ENCODE peak calls at places on chromosomes 16 and 17, in four cellular contexts. One of them, this sample, is unnamed.
A peak's percentile ranks its signal among the peaks of the same experiment; 100 is the strongest.

GRCh38 chr17:46026045-46026814 is 27.2 kb downstream of the STH start:
- DNase-seq in K562: no peak
- DNase-seq in HepG2: no peak
- DNase-seq in GM12878: no peak
- DNase-seq in this sample: no peak

GRCh38 chr16:86876499-86876898 is 298.1 kb downstream of the FOXL1 start:
- DNase-seq in HepG2: no peak
- DNase-seq in GM12878: no peak
- DNase-seq in K562: no peak
- DNase-seq in this sample: no peak

GRCh38 chr16:191783-192294 is 11.6 kb downstream of the HBQ1 start:
- DNase-seq in GM12878: no peak
- DNase-seq in HepG2: no peak
- DNase-seq in K562: no peak
- DNase-seq in this sample: no peak

GRCh38 chr17:42406602-42407288 is 16.3 kb downstream of the CAVIN1 start:
- DNase-seq in HepG2: no peak
- DNase-seq in K562: peak; percentile 67
- DNase-seq in GM12878: no peak
- DNase-seq in this sample: no peak

GRCh38 chr16:88331989-88332920 is 50.5 kb upstream of the ZNF469 start:
- DNase-seq in K562: no peak
- DNase-seq in GM12878: no peak
- DNase-seq in HepG2: no peak
- DNase-seq in this sample: no peak

GRCh38 chr16:11280616-11281522 is at the start of gene PRM1:
- DNase-seq in HepG2: no peak
- DNase-seq in K562: no peak
- DNase-seq in GM12878: no peak
- DNase-seq in this sample: no peak

GRCh38 chr16:138049-138417 is 440 bp downstream of the NPRL3 start:
- DNase-seq in GM12878: no peak
- DNase-seq in K562: peak; percentile 51
- DNase-seq in HepG2: no peak
- DNase-seq in this sample: peak; percentile 57

GRCh38 chr16:88626646-88627045 is 11.7 kb upstream of the IL17C start:
- DNase-seq in GM12878: no peak
- DNase-seq in HepG2: no peak
- DNase-seq in K562: no peak
- DNase-seq in this sample: no peak

GRCh38 chr16:47523342-47524006 is 62.3 kb downstream of the PHKB start:
- DNase-seq in GM12878: peak; percentile 78
- DNase-seq in HepG2: peak; percentile 91
- DNase-seq in K562: no peak
- DNase-seq in this sample: no peak

GRCh38 chr17:16342979-16343378 is 10.3 kb downstream of the CENPV start:
- DNase-seq in K562: no peak
- DNase-seq in HepG2: no peak
- DNase-seq in GM12878: no peak
- DNase-seq in this sample: no peak

GRCh38 chr16:57639172-57639571 is 10.7 kb downstream of the ADGRG1 start:
- DNase-seq in K562: no peak
- DNase-seq in GM12878: no peak
- DNase-seq in HepG2: no peak
- DNase-seq in this sample: peak; percentile 75

GRCh38 chr16:16868727-16869126 is 489.8 kb downstream of the NPIPA7 start:
- DNase-seq in K562: no peak
- DNase-seq in HepG2: no peak
- DNase-seq in GM12878: no peak
- DNase-seq in this sample: no peak

GRCh38 chr16:80097098-80097497 is 443.7 kb upstream of the DYNLRB2 start:
- DNase-seq in K562: no peak
- DNase-seq in GM12878: no peak
- DNase-seq in HepG2: no peak
- DNase-seq in this sample: no peak

GRCh38 chr17:74177018-74177450 is 26.4 kb upstream of the RPL38 start:
- DNase-seq in GM12878: no peak
- DNase-seq in HepG2: no peak
- DNase-seq in K562: no peak
- DNase-seq in this sample: no peak

GRCh38 chr17:45823598-45823997 is 21.1 kb upstream of the SPPL2C start:
- DNase-seq in K562: no peak
- DNase-seq in GM12878: no peak
- DNase-seq in HepG2: no peak
- DNase-seq in this sample: no peak

GRCh38 chr17:74369221-74369620 is 1.9 kb downstream of the GPR142 start:
- DNase-seq in K562: peak; percentile 26
- DNase-seq in HepG2: no peak
- DNase-seq in GM12878: no peak
- DNase-seq in this sample: peak; percentile 56

GRCh38 chr17:75925912-75926311 is 14.9 kb downstream of the FBF1 start:
- DNase-seq in K562: no peak
- DNase-seq in HepG2: no peak
- DNase-seq in GM12878: no peak
- DNase-seq in this sample: no peak

GRCh38 chr16:19860146-19861030 is 24.3 kb downstream of the GPRC5B start:
- DNase-seq in K562: no peak
- DNase-seq in HepG2: no peak
- DNase-seq in GM12878: no peak
- DNase-seq in this sample: no peak

GRCh38 chr17:27473748-27474609 is 17.7 kb downstream of the KSR1 start:
- DNase-seq in HepG2: no peak
- DNase-seq in K562: peak; percentile 96
- DNase-seq in GM12878: peak; percentile 97
- DNase-seq in this sample: no peak

GRCh38 chr16:55775857-55776256 is 57.0 kb downstream of the CES1 start:
- DNase-seq in K562: no peak
- DNase-seq in GM12878: no peak
- DNase-seq in HepG2: no peak
- DNase-seq in this sample: no peak

GRCh38 chr16:87312008-87312407 is 5.2 kb downstream of the C16orf95 start:
- DNase-seq in K562: no peak
- DNase-seq in GM12878: no peak
- DNase-seq in HepG2: no peak
- DNase-seq in this sample: no peak

GRCh38 chr17:50128441-50129302 is 1.3 kb downstream of the SAMD14 start:
- DNase-seq in GM12878: no peak
- DNase-seq in HepG2: no peak
- DNase-seq in K562: no peak
- DNase-seq in this sample: peak; percentile 65

GRCh38 chr17:44916059-44916780 is 920 bp upstream of the GFAP start:
- DNase-seq in GM12878: no peak
- DNase-seq in HepG2: peak; percentile 79
- DNase-seq in K562: no peak
- DNase-seq in this sample: no peak

GRCh38 chr17:34542700-34543336 is 36.6 kb upstream of the TMEM132E start:
- DNase-seq in HepG2: no peak
- DNase-seq in K562: peak; percentile 59
- DNase-seq in GM12878: no peak
- DNase-seq in this sample: peak; percentile 73

GRCh38 chr16:64321066-64321465 is 800.8 kb downstream of the CDH11 start:
- DNase-seq in GM12878: no peak
- DNase-seq in HepG2: no peak
- DNase-seq in K562: no peak
- DNase-seq in this sample: no peak

GRCh38 chr16:89069920-89070319 is 23.7 kb upstream of the ACSF3 start:
- DNase-seq in GM12878: no peak
- DNase-seq in HepG2: no peak
- DNase-seq in K562: no peak
- DNase-seq in this sample: no peak

GRCh38 chr16:85612191-85612800 is 826 bp upstream of the GSE1 start:
- DNase-seq in K562: peak; percentile 84
- DNase-seq in GM12878: no peak
- DNase-seq in HepG2: peak; percentile 91
- DNase-seq in this sample: no peak

GRCh38 chr17:49873466-49873865 is 25.6 kb upstream of the TAC4 start:
- DNase-seq in K562: no peak
- DNase-seq in GM12878: no peak
- DNase-seq in HepG2: no peak
- DNase-seq in this sample: no peak

GRCh38 chr16:11181242-11181888 is 74.6 kb downstream of the SOCS1 start:
- DNase-seq in GM12878: no peak
- DNase-seq in HepG2: no peak
- DNase-seq in K562: no peak
- DNase-seq in this sample: no peak

GRCh38 chr17:42421479-42422332 is 1.4 kb downstream of the CAVIN1 start:
- DNase-seq in GM12878: no peak
- DNase-seq in K562: peak; percentile 71
- DNase-seq in HepG2: no peak
- DNase-seq in this sample: peak; percentile 34

GRCh38 chr17:32626371-32626770 is 139.6 kb downstream of the CDK5R1 start:
- DNase-seq in K562: no peak
- DNase-seq in GM12878: no peak
- DNase-seq in HepG2: no peak
- DNase-seq in this sample: no peak

GRCh38 chr17:18328643-18329204 is 13.6 kb downstream of the SMCR8 start:
- DNase-seq in GM12878: no peak
- DNase-seq in K562: no peak
- DNase-seq in HepG2: no peak
- DNase-seq in this sample: no peak

GRCh38 chr17:71986886-71987285 is 133.9 kb upstream of the SOX9 start:
- DNase-seq in HepG2: no peak
- DNase-seq in K562: no peak
- DNase-seq in GM12878: no peak
- DNase-seq in this sample: no peak

DNA sequence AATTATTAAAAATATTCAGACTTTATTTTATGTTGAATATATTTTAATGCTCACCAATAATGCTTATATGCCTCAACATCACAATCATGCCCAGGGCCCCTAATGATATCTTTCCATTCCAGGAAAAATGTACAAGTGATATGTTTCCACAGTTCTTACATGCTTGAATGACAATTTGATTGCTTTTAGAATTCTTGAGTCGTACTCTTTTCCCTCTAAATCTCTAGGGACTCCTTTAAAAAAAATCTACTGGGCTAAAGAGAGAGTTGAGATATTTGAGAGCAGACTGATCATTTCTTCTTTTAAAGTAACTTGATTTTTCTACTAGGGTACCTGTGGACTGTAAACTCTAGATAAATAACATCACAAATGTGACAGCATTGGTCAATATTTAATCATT is 18.2 kb upstream of the HLF start:
- DNase-seq in K562: no peak
- DNase-seq in HepG2: no peak
- DNase-seq in GM12878: no peak
- DNase-seq in this sample: no peak
- TF ChIP-seq SP1 in K562: no peak
- TF ChIP-seq SP1 in HepG2: no peak
- TF ChIP-seq SP1 in GM12878: no peak
- TF ChIP-seq SP1 in this sample: no peak

GRCh38 chr16:4726616-4727015 is 7.5 kb downstream of the ANKS3 start:
- DNase-seq in HepG2: no peak
- DNase-seq in GM12878: no peak
- DNase-seq in K562: no peak
- DNase-seq in this sample: no peak
- TF ChIP-seq ETV6 in HepG2: no peak
- TF ChIP-seq ETV6 in GM12878: no peak
- TF ChIP-seq ETV6 in K562: no peak
- TF ChIP-seq ETV6 in this sample: no peak

GRCh38 chr17:38739305-38739704 is 8.8 kb downstream of the PCGF2 start:
- DNase-seq in K562: no peak
- DNase-seq in GM12878: no peak
- DNase-seq in HepG2: no peak
- DNase-seq in this sample: no peak
- TF ChIP-seq SP1 in K562: no peak
- TF ChIP-seq SP1 in GM12878: no peak
- TF ChIP-seq SP1 in HepG2: no peak
- TF ChIP-seq SP1 in this sample: no peak

DNA sequence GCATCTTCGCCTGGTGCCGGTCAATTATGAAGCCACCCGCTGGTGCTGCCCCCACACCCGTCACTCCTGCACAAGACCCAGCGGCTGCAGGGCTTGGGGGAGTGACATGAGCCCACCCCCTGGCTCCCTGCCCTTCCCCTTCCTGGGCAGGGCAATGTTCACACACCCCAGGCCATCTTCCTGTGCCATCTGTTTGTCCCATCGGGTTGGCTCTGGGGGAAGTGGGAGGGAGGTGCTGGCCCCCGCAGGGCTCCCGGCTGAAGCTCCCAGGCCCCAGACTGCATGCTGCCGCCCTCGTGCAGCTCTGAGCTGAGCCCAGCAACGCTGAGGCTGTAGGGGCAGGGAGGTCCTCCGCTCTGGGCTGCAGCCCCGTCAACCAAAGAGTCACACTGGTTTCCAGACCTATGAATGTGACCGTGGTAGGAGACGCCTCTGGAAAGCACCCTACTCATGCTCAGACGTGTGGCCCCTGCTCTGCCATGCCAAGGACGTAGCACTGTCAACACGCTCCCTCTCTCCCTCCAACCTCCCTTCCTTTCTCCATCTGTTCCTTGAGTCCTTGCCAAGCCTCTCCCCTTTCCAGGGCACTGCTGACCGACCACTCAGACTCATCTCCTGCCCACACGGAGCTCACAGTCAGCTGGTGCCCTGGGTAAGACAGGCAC is 140.4 kb downstream of the ENGASE start:
- DNase-seq in GM12878: no peak
- DNase-seq in HepG2: no peak
- DNase-seq in K562: no peak
- DNase-seq in this sample: no peak
- TF ChIP-seq ETV6 in GM12878: no peak
- TF ChIP-seq ETV6 in HepG2: no peak
- TF ChIP-seq ETV6 in K562: no peak
- TF ChIP-seq ETV6 in this sample: no peak

This sample was measured in WTC11.